ENCODE peak calls at places on chromosomes 3 and 15, in six cellular contexts. One of them, this sample, is unnamed.

GRCh38 chr3:78887608-78888011 is 880.2 kb downstream of the ROBO1 start:
- DNase-seq in astrocyte of the spinal cord: peak
- DNase-seq in CD8-positive, alpha-beta T cell: no peak
- DNase-seq in left lung: no peak
- DNase-seq in colonic mucosa: no peak
- DNase-seq in SK-N-SH: no peak
- DNase-seq in this sample: no peak

GRCh38 chr3:1693145-1693544 is 405.5 kb upstream of the CNTN4 start:
- DNase-seq in astrocyte of the spinal cord: no peak
- DNase-seq in CD8-positive, alpha-beta T cell: no peak
- DNase-seq in left lung: no peak
- DNase-seq in colonic mucosa: no peak
- DNase-seq in SK-N-SH: no peak
- DNase-seq in this sample: no peak

GRCh38 chr3:154852515-154852914 is 227.6 kb upstream of the MME start:
- DNase-seq in astrocyte of the spinal cord: no peak
- DNase-seq in CD8-positive, alpha-beta T cell: no peak
- DNase-seq in left lung: no peak
- DNase-seq in colonic mucosa: no peak
- DNase-seq in SK-N-SH: no peak
- DNase-seq in this sample: no peak

GRCh38 chr3:189392969-189393368 is 221.2 kb downstream of the TPRG1 start:
- DNase-seq in astrocyte of the spinal cord: peak
- DNase-seq in CD8-positive, alpha-beta T cell: no peak
- DNase-seq in left lung: peak
- DNase-seq in colonic mucosa: peak
- DNase-seq in SK-N-SH: no peak
- DNase-seq in this sample: no peak

GRCh38 chr15:89469331-89470107 is 26.9 kb downstream of the RHCG start:
- DNase-seq in astrocyte of the spinal cord: no peak
- DNase-seq in CD8-positive, alpha-beta T cell: no peak
- DNase-seq in left lung: no peak
- DNase-seq in colonic mucosa: no peak
- DNase-seq in SK-N-SH: no peak
- DNase-seq in this sample: no peak

GRCh38 chr3:65605876-65606432 is 432.8 kb downstream of the MAGI1 start:
- DNase-seq in astrocyte of the spinal cord: no peak
- DNase-seq in CD8-positive, alpha-beta T cell: no peak
- DNase-seq in left lung: no peak
- DNase-seq in colonic mucosa: no peak
- DNase-seq in SK-N-SH: no peak
- DNase-seq in this sample: no peak

GRCh38 chr3:40770046-40770445 is 245.3 kb downstream of the ZNF621 start:
- DNase-seq in astrocyte of the spinal cord: no peak
- DNase-seq in CD8-positive, alpha-beta T cell: no peak
- DNase-seq in left lung: no peak
- DNase-seq in colonic mucosa: peak
- DNase-seq in SK-N-SH: no peak
- DNase-seq in this sample: peak

GRCh38 chr3:52270252-52270754 is 8.1 kb downstream of the WDR82 start:
- DNase-seq in astrocyte of the spinal cord: no peak
- DNase-seq in CD8-positive, alpha-beta T cell: no peak
- DNase-seq in left lung: no peak
- DNase-seq in colonic mucosa: no peak
- DNase-seq in SK-N-SH: no peak
- DNase-seq in this sample: no peak

GRCh38 chr15:81209635-81210034 is 13.0 kb downstream of the IL16 start:
- DNase-seq in astrocyte of the spinal cord: no peak
- DNase-seq in CD8-positive, alpha-beta T cell: no peak
- DNase-seq in left lung: no peak
- DNase-seq in colonic mucosa: no peak
- DNase-seq in SK-N-SH: no peak
- DNase-seq in this sample: no peak

GRCh38 chr3:192916455-192917257 is 1.0 kb downstream of the MB21D2 start:
- DNase-seq in astrocyte of the spinal cord: peak
- DNase-seq in CD8-positive, alpha-beta T cell: no peak
- DNase-seq in left lung: peak
- DNase-seq in colonic mucosa: peak
- DNase-seq in SK-N-SH: peak
- DNase-seq in this sample: no peak

GRCh38 chr3:192915724-192916123 is 1.9 kb downstream of the MB21D2 start:
- DNase-seq in astrocyte of the spinal cord: no peak
- DNase-seq in CD8-positive, alpha-beta T cell: no peak
- DNase-seq in left lung: no peak
- DNase-seq in colonic mucosa: no peak
- DNase-seq in SK-N-SH: no peak
- DNase-seq in this sample: no peak

GRCh38 chr3:192913540-192913939 is 4.1 kb downstream of the MB21D2 start:
- DNase-seq in astrocyte of the spinal cord: no peak
- DNase-seq in CD8-positive, alpha-beta T cell: no peak
- DNase-seq in left lung: no peak
- DNase-seq in colonic mucosa: no peak
- DNase-seq in SK-N-SH: no peak
- DNase-seq in this sample: no peak

GRCh38 chr3:192914873-192915272 is 2.8 kb downstream of the MB21D2 start:
- DNase-seq in astrocyte of the spinal cord: no peak
- DNase-seq in CD8-positive, alpha-beta T cell: no peak
- DNase-seq in left lung: no peak
- DNase-seq in colonic mucosa: no peak
- DNase-seq in SK-N-SH: no peak
- DNase-seq in this sample: no peak

GRCh38 chr3:192915306-192915705 is 2.4 kb downstream of the MB21D2 start:
- DNase-seq in astrocyte of the spinal cord: peak
- DNase-seq in CD8-positive, alpha-beta T cell: no peak
- DNase-seq in left lung: no peak
- DNase-seq in colonic mucosa: no peak
- DNase-seq in SK-N-SH: peak
- DNase-seq in this sample: no peak
- TF ChIP-seq CTCF in astrocyte of the spinal cord: peak
- TF ChIP-seq CTCF in CD8-positive, alpha-beta T cell: no peak
- TF ChIP-seq CTCF in left lung: no peak
- TF ChIP-seq CTCF in colonic mucosa: no peak
- TF ChIP-seq CTCF in SK-N-SH: peak
- TF ChIP-seq CTCF in this sample: no peak

GRCh38 chr15:64690578-64691296 is 84.7 kb downstream of the RBPMS2 start:
- DNase-seq in astrocyte of the spinal cord: no peak
- DNase-seq in CD8-positive, alpha-beta T cell: no peak
- DNase-seq in left lung: no peak
- DNase-seq in colonic mucosa: no peak
- DNase-seq in SK-N-SH: no peak
- DNase-seq in this sample: no peak
- TF ChIP-seq CTCF in astrocyte of the spinal cord: no peak
- TF ChIP-seq CTCF in CD8-positive, alpha-beta T cell: no peak
- TF ChIP-seq CTCF in left lung: no peak
- TF ChIP-seq CTCF in colonic mucosa: no peak
- TF ChIP-seq CTCF in SK-N-SH: peak
- TF ChIP-seq CTCF in this sample: peak

DNA sequence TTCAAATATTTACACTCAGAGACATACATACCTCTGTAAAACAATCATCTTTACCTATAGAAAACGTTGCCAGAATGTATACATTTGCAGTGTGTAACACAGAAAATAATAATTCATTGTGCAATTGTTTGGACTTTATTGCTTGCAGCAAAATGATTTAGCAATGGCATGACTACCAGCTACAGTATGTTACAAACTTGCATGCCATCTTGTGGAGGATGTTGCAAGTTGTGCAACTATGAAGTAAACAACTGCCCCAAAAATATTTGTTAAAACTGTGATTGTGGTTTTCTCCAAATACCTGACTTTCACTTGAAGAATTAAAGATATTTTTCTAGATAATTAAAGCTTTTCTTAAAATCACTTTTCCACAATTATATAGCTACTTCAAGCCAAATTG is 27.1 kb upstream of the C3orf49 start:
- DNase-seq in astrocyte of the spinal cord: peak
- DNase-seq in CD8-positive, alpha-beta T cell: no peak
- DNase-seq in left lung: no peak
- DNase-seq in colonic mucosa: no peak
- DNase-seq in SK-N-SH: no peak
- DNase-seq in this sample: no peak
- TF ChIP-seq CTCF in astrocyte of the spinal cord: peak
- TF ChIP-seq CTCF in CD8-positive, alpha-beta T cell: no peak
- TF ChIP-seq CTCF in left lung: no peak
- TF ChIP-seq CTCF in colonic mucosa: no peak
- TF ChIP-seq CTCF in SK-N-SH: peak
- TF ChIP-seq CTCF in this sample: peak

DNA sequence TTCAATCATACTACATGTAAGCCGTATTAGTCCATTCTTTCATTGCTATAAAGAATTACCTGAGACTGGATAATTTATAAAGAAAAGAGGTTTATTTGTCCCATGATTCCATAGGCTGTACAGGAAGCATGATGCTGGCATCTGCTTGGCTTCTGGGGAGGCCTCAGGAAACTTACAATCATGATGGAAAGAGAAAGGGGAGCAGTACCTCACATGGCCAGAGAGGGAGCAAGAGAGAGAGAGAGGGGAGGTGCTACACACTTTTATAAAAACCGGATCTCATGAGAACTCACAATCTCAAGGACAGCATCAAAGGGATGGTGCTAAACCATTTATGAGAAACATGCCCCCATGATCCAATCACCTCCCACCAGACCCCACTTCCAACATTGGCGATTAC is 14.3 kb upstream of the CLASP2 start:
- DNase-seq in astrocyte of the spinal cord: no peak
- DNase-seq in CD8-positive, alpha-beta T cell: no peak
- DNase-seq in left lung: no peak
- DNase-seq in colonic mucosa: no peak
- DNase-seq in SK-N-SH: no peak
- DNase-seq in this sample: no peak
- TF ChIP-seq CTCF in astrocyte of the spinal cord: peak
- TF ChIP-seq CTCF in CD8-positive, alpha-beta T cell: peak
- TF ChIP-seq CTCF in left lung: no peak
- TF ChIP-seq CTCF in colonic mucosa: no peak
- TF ChIP-seq CTCF in SK-N-SH: peak
- TF ChIP-seq CTCF in this sample: peak

GRCh38 chr15:34241376-34242350 is 16.8 kb downstream of the EMC4 start:
- DNase-seq in astrocyte of the spinal cord: peak
- DNase-seq in CD8-positive, alpha-beta T cell: no peak
- DNase-seq in left lung: no peak
- DNase-seq in colonic mucosa: peak
- DNase-seq in SK-N-SH: peak
- DNase-seq in this sample: no peak
- TF ChIP-seq CTCF in astrocyte of the spinal cord: peak
- TF ChIP-seq CTCF in CD8-positive, alpha-beta T cell: peak
- TF ChIP-seq CTCF in left lung: peak
- TF ChIP-seq CTCF in colonic mucosa: peak
- TF ChIP-seq CTCF in SK-N-SH: peak
- TF ChIP-seq CTCF in this sample: peak

DNA sequence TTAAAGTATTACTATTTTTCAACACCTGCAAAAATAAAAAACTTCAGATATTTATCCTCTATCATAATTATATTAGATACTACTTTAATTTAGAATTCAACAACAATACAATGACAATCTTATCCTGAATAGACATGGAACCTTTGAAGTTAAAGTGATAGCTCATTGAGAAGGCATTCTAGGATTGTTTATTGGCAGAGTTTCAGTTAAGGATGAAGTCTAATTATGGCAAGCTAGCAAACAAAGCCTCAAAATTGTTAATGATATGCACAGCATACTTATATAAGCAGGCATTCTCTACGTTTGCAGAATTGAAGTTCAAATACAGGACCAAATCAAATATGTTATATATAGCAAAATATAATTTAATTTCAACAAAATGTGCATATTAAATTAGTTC is 91.2 kb upstream of the ABI3BP start:
- DNase-seq in astrocyte of the spinal cord: peak
- DNase-seq in CD8-positive, alpha-beta T cell: no peak
- DNase-seq in left lung: no peak
- DNase-seq in colonic mucosa: no peak
- DNase-seq in SK-N-SH: no peak
- DNase-seq in this sample: no peak
- TF ChIP-seq CTCF in astrocyte of the spinal cord: no peak
- TF ChIP-seq CTCF in CD8-positive, alpha-beta T cell: no peak
- TF ChIP-seq CTCF in left lung: no peak
- TF ChIP-seq CTCF in colonic mucosa: no peak
- TF ChIP-seq CTCF in SK-N-SH: no peak
- TF ChIP-seq CTCF in this sample: no peak

GRCh38 chr3:123153124-123153523 is 48.6 kb upstream of the SEC22A start:
- DNase-seq in astrocyte of the spinal cord: no peak
- DNase-seq in CD8-positive, alpha-beta T cell: no peak
- DNase-seq in left lung: no peak
- DNase-seq in colonic mucosa: no peak
- DNase-seq in SK-N-SH: no peak
- DNase-seq in this sample: no peak
- TF ChIP-seq CTCF in astrocyte of the spinal cord: no peak
- TF ChIP-seq CTCF in CD8-positive, alpha-beta T cell: no peak
- TF ChIP-seq CTCF in left lung: no peak
- TF ChIP-seq CTCF in colonic mucosa: no peak
- TF ChIP-seq CTCF in SK-N-SH: no peak
- TF ChIP-seq CTCF in this sample: no peak

This sample was measured in CD14-positive monocyte.